ENCODE peak calls at places on chromosomes 13 and 19, in four cellular contexts. P, X, A and Z are unnamed samples.

GRCh38 chr19:12000152-12000981 is 35.1 kb downstream of the ZNF433 start:
- DNase-seq in A (no peak), X (no peak), P (no peak), Z (no peak)

GRCh38 chr13:67048084-67048792 is 181.9 kb downstream of the PCDH9 start:
- DNase-seq in A (peak; percentile 96), X (no peak), P (no peak), Z (no peak)

GRCh38 chr13:47126432-47126831 is 229.6 kb upstream of the HTR2A start:
- DNase-seq in P (no peak), A (peak; percentile 51), X (no peak), Z (no peak)

GRCh38 chr13:110017379-110017778 is 231.0 kb upstream of the IRS2 start:
- DNase-seq in X (no peak), A (peak; percentile 92), P (peak; percentile 53), Z (no peak)

GRCh38 chr19:35899547-35900214 is 659 bp downstream of the NFKBID start:
- DNase-seq in A (peak; percentile 82), X (peak; percentile 74), P (peak; percentile 83), Z (peak; percentile 75)

GRCh38 chr13:57680609-57681008 is 49.1 kb downstream of the PCDH17 start:
- DNase-seq in X (no peak), A (no peak), P (no peak), Z (no peak)

GRCh38 chr19:54523403-54523802 is 20.8 kb downstream of the LAIR2 start:
- DNase-seq in P (no peak), X (no peak), A (peak; percentile 2), Z (no peak)

GRCh38 chr19:48726573-48726972 is 7.0 kb upstream of the MAMSTR start:
- DNase-seq in P (no peak), X (no peak), A (no peak), Z (no peak)

GRCh38 chr13:87234981-87235380 is 436.2 kb upstream of the SLITRK5 start:
- DNase-seq in X (no peak), A (peak; percentile 17), P (no peak), Z (no peak)

GRCh38 chr19:49570138-49570856 is 10.1 kb downstream of the NOSIP start:
- DNase-seq in P (peak; percentile 96), X (no peak), A (peak; percentile 91), Z (peak; percentile 53)

GRCh38 chr19:49873834-49874233 is 3.3 kb downstream of the AKT1S1 start:
- DNase-seq in P (no peak), A (no peak), X (no peak), Z (no peak)

GRCh38 chr19:30783936-30784335 is 411.8 kb downstream of the ZNF536 start:
- DNase-seq in P (no peak), A (no peak), X (no peak), Z (no peak)

GRCh38 chr19:10766681-10767201 is 48.9 kb downstream of the DNM2 start:
- DNase-seq in A (peak; percentile 57), X (no peak), P (no peak), Z (no peak)

GRCh38 chr19:15893498-15893897 is 4.4 kb downstream of the CYP4F2 start:
- DNase-seq in P (no peak), A (no peak), X (no peak), Z (no peak)

GRCh38 chr13:33322474-33322827 is 36.9 kb upstream of the STARD13 start:
- DNase-seq in A (peak; percentile 82), X (no peak), P (no peak), Z (no peak)

GRCh38 chr19:39825531-39826076 is 8.4 kb downstream of the DYRK1B start:
- DNase-seq in A (no peak), P (no peak), X (no peak), Z (no peak)

GRCh38 chr13:78602561-78603239 is 652 bp downstream of the POU4F1 start:
- DNase-seq in X (no peak), A (no peak), P (peak; percentile 48), Z (no peak)

GRCh38 chr19:3380829-3381228 is 14.4 kb downstream of the NFIC start:
- DNase-seq in X (no peak), A (no peak), P (no peak), Z (no peak)
- H3K27ac ChIP-seq in X (peak overlapping the region; percentile 26), A (no peak overlapping the region), P (no peak overlapping the region), Z (no peak overlapping the region)

DNA sequence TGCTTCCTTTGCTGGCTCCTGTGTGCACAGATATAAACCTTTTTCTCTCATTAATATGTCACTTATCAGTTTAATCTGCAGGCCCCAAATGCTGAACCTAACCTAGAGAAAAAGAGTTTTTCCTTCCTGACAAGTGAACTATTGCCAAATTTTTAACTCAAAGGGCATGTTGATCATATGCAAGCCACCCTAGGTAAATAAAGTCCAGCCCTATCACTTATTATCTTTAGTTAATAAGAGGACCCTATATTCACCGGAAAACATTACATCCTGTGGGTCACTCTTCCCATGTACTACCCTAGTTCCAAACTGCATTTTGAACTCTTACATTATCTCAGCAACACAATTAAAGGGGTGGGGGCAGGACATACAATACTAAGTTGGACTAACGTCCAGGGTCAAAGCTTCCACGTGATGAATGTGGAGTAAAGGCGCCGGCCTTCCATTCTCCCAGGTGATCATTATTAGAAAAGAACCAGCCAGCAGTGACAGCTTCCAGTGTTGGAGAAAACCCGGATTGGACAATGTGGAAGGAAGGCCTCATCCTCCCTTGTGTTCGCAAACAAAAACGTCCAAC is 86.6 kb downstream of the STK24 start:
- DNase-seq in X (no peak), P (no peak), A (no peak), Z (no peak)
- H3K27ac ChIP-seq in X (no peak overlapping the region), P (no peak overlapping the region), A (no peak overlapping the region), Z (peak overlapping the region; percentile 9)

DNA sequence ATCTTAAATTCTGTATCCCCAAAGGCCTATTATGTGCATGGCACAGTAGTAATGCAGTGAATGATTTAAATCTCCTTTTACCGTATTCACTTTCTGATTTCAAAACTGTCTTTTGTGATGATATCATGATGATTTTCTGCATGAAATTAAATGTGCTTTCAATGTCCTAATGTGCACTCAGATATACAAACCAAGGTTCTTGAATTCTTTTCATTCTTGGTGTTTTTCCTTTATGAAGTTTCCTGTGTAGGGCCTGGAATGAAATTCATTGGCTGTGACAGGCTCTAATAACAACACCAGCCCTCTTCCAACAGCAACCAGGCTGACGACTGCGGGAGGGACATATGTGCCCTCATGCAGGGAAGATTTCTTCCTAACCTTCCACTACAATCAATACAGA is 1052.0 kb downstream of the DIAPH3 start:
- DNase-seq in X (no peak), A (peak; percentile 87), P (no peak), Z (no peak)
- H3K27ac ChIP-seq in X (peak overlapping the region; percentile 6), A (no peak overlapping the region), P (no peak overlapping the region), Z (no peak overlapping the region)

GRCh38 chr19:13027031-13027430 is 31.8 kb downstream of the NFIX start:
- DNase-seq in P (no peak), A (no peak), X (no peak), Z (no peak)

GRCh38 chr19:13028027-13028426 is 32.8 kb downstream of the NFIX start:
- DNase-seq in X (no peak), A (no peak), P (no peak), Z (no peak)

GRCh38 chr19:13025819-13026477 is 30.7 kb downstream of the NFIX start:
- DNase-seq in X (no peak), P (no peak), A (no peak), Z (no peak)

GRCh38 chr19:13026478-13026999 is 31.3 kb downstream of the NFIX start:
- DNase-seq in P (no peak), X (no peak), A (peak; percentile 45), Z (no peak)

GRCh38 chr19:13027557-13027956 is 32.3 kb downstream of the NFIX start:
- DNase-seq in A (no peak), X (no peak), P (no peak), Z (no peak)
- H3K27ac ChIP-seq in A (no peak overlapping the region), X (peak overlapping the region; percentile 95), P (no peak overlapping the region), Z (peak overlapping the region; percentile 96)

GRCh38 chr19:47258895-47259555 is 2.7 kb downstream of the CCDC9 start:
- DNase-seq in A (no peak), X (no peak), P (no peak), Z (no peak)

GRCh38 chr19:47266401-47266885 is 8.2 kb upstream of the INAFM1 start:
- DNase-seq in A (no peak), X (no peak), P (no peak), Z (no peak)

GRCh38 chr19:47264629-47265028 is 8.3 kb downstream of the CCDC9 start:
- DNase-seq in P (no peak), X (no peak), A (no peak), Z (no peak)

GRCh38 chr19:47260476-47260875 is 4.2 kb downstream of the CCDC9 start:
- DNase-seq in P (no peak), X (no peak), A (no peak), Z (no peak)

DNA sequence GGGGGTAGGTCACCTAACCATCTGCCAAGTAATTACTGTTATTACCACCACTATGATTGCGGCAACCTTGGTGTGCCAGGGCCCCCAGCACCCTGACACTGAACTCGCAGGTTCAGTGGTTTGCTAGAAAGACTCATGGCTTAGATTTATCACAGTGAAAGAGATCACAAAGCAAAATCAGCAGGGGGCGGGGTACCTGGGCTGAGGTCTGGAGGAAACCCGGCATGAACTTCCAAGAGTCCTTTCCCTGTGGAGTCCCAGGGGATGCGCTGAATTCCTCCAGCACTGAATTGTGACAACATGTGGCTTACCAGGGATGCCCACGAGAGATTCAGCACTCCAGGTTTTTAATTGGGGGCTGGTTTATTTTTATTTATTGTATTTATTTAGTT is 6.8 kb downstream of the CCDC9 start:
- DNase-seq in X (no peak), P (no peak), A (no peak), Z (no peak)
- H3K27ac ChIP-seq in X (no peak overlapping the region), P (no peak overlapping the region), A (no peak overlapping the region), Z (no peak overlapping the region)